ENCODE peak calls at places on chromosome 20, in five cellular contexts. V is effector memory CD8-positive, alpha-beta T cell; I is uterus; S is cardiac muscle cell; P is ELR. B is an unnamed sample.
A peak's percentile ranks its signal among the peaks of the same experiment; 100 is the strongest.

GRCh38 chr20:11261533-11262000 is 587.8 kb upstream of the JAG1 start:
- DNase-seq in S (peak; percentile 77), I (no peak), V (no peak), P (peak; percentile 86), B (no peak)

GRCh38 chr20:51570755-51571469 is 28.4 kb upstream of the NFATC2 start:
- DNase-seq in V (no peak), S (peak; percentile 47), I (no peak), P (peak; percentile 15), B (peak; percentile 70)

GRCh38 chr20:58682656-58683055 is 9.9 kb upstream of the NPEPL1 start:
- DNase-seq in I (no peak), V (no peak), P (peak; percentile 87), S (peak; percentile 55), B (no peak)

GRCh38 chr20:7106910-7107309 is 339.4 kb downstream of the BMP2 start:
- DNase-seq in V (no peak), S (no peak), P (no peak), I (no peak), B (no peak)

GRCh38 chr20:37299718-37300529 is 10.5 kb downstream of the MANBAL start:
- DNase-seq in P (no peak), V (no peak), S (peak; percentile 62), I (no peak), B (peak; percentile 36)

GRCh38 chr20:38418509-38419204 is 16.5 kb downstream of the SNHG17 start:
- DNase-seq in P (peak; percentile 34), S (peak; percentile 74), I (peak; percentile 42), V (no peak), B (peak; percentile 68)

GRCh38 chr20:37839432-37839827 is 63.5 kb upstream of the VSTM2L start:
- DNase-seq in V (no peak), P (no peak), S (no peak), I (no peak), B (no peak)

GRCh38 chr20:4179545-4179944 is 164.2 kb upstream of the RNF24 start:
- DNase-seq in V (no peak), P (no peak), I (no peak), S (no peak), B (no peak)

GRCh38 chr20:48791014-48791413 is 36.8 kb downstream of the PREX1 start:
- DNase-seq in S (peak; percentile 21), I (no peak), P (no peak), V (no peak), B (no peak)

GRCh38 chr20:18717062-18717461 is 96.5 kb upstream of the SCP2D1 start:
- DNase-seq in I (no peak), P (no peak), V (no peak), S (no peak), B (no peak)

GRCh38 chr20:62818592-62819493 is 2.0 kb downstream of the COL9A3 start:
- DNase-seq in I (no peak), P (peak; percentile 46), V (no peak), S (peak; percentile 86), B (peak; percentile 90)

GRCh38 chr20:58542411-58543095 is 27.4 kb upstream of the APCDD1L start:
- DNase-seq in S (no peak), I (no peak), P (peak; percentile 66), V (no peak), B (no peak)

GRCh38 chr20:46592580-46593362 is 42.3 kb upstream of the OCSTAMP start:
- DNase-seq in I (no peak), S (no peak), V (no peak), P (peak; percentile 26), B (no peak)

GRCh38 chr20:49424536-49424935 is 57.9 kb downstream of the KCNB1 start:
- DNase-seq in I (no peak), V (no peak), P (peak; percentile 25), S (no peak), B (no peak)

GRCh38 chr20:36642136-36642535 is 3.9 kb downstream of the SLA2 start:
- DNase-seq in V (no peak), P (no peak), S (no peak), I (no peak), B (no peak)

GRCh38 chr20:52303281-52303950 is 111.8 kb upstream of the ZFP64 start:
- DNase-seq in V (no peak), P (no peak), S (no peak), I (no peak), B (no peak)

GRCh38 chr20:41218466-41218865 is 81.1 kb downstream of the PLCG1 start:
- DNase-seq in V (no peak), S (peak; percentile 81), I (no peak), P (peak; percentile 18), B (no peak)

GRCh38 chr20:38024496-38024895 is 8.8 kb downstream of the TTI1 start:
- DNase-seq in V (no peak), S (no peak), P (no peak), I (no peak), B (no peak)

GRCh38 chr20:44990957-44991356 is 24.6 kb downstream of the STK4 start:
- DNase-seq in V (no peak), I (no peak), P (no peak), S (peak; percentile 6), B (no peak)

GRCh38 chr20:45419188-45420091 is 3.5 kb downstream of the PIGT start:
- DNase-seq in S (peak; percentile 94), I (peak; percentile 58), P (peak; percentile 99), V (no peak), B (no peak)

GRCh38 chr20:41213150-41213820 is 75.9 kb downstream of the PLCG1 start:
- DNase-seq in V (no peak), S (peak; percentile 54), I (no peak), P (peak; percentile 48), B (no peak)

GRCh38 chr20:62321978-62322377 is 19.2 kb downstream of the ADRM1 start:
- DNase-seq in V (no peak), S (no peak), I (no peak), P (no peak), B (no peak)

GRCh38 chr20:11912013-11912663 is 5.6 kb upstream of the BTBD3 start:
- DNase-seq in V (no peak), S (peak; percentile 43), P (peak; percentile 23), I (no peak), B (no peak)

GRCh38 chr20:3543901-3544507 is 73.2 kb downstream of the ATRN start:
- DNase-seq in I (no peak), P (peak; percentile 43), V (no peak), S (peak; percentile 13), B (no peak)

B was measured in sciatic nerve.